ENCODE peak calls at places on chromosome 10, in five cellular contexts. P, F, B, M and T are unnamed samples.

GRCh38 chr10:132163826-132164515 is 22.8 kb upstream of the DPYSL4 start:
- DNase-seq in P (no peak), F (no peak), B (no peak), M (peak; percentile 30), T (no peak)

GRCh38 chr10:28981007-28981406 is 303.7 kb downstream of the BAMBI start:
- DNase-seq in M (no peak), P (no peak), B (no peak), F (no peak), T (no peak)

GRCh38 chr10:103915794-103916193 is 2.2 kb downstream of the STN1 start:
- DNase-seq in B (no peak), P (peak; percentile 22), F (peak; percentile 17), M (no peak), T (no peak)

GRCh38 chr10:123200510-123200909 is 46.3 kb downstream of the BUB3 start:
- DNase-seq in P (no peak), F (no peak), M (no peak), B (no peak), T (no peak)

GRCh38 chr10:120556164-120556532 is 99.1 kb downstream of the PLPP4 start:
- DNase-seq in M (no peak), B (no peak), F (no peak), P (no peak), T (no peak)

GRCh38 chr10:124648131-124648475 is 96.1 kb downstream of the FAM53B start:
- DNase-seq in M (no peak), P (no peak), F (no peak), B (no peak), T (no peak)

GRCh38 chr10:28872592-28873165 is 195.4 kb downstream of the BAMBI start:
- DNase-seq in M (no peak), P (no peak), B (no peak), F (no peak), T (no peak)

GRCh38 chr10:24622781-24623301 is 100.8 kb downstream of the ARHGAP21 start:
- DNase-seq in M (no peak), F (peak; percentile 70), P (no peak), B (no peak), T (no peak)

GRCh38 chr10:87503892-87504291 is 801 bp upstream of the MINPP1 start:
- DNase-seq in M (no peak), F (no peak), B (no peak), P (no peak), T (no peak)

GRCh38 chr10:59971915-59972314 is 65.6 kb upstream of the CCDC6 start:
- DNase-seq in P (peak; percentile 72), F (peak; percentile 64), M (no peak), B (no peak), T (no peak)

GRCh38 chr10:26574783-26575182 is 122.7 kb upstream of the PDSS1 start:
- DNase-seq in M (no peak), F (no peak), B (no peak), P (no peak), T (no peak)

GRCh38 chr10:71835671-71836593 is 15.1 kb downstream of the PSAP start:
- DNase-seq in B (peak; percentile 63), P (no peak), F (peak; percentile 76), M (peak; percentile 81), T (peak; percentile 97)

GRCh38 chr10:85280014-85280413 is 951.6 kb downstream of the CCSER2 start:
- DNase-seq in F (peak; percentile 51), P (no peak), B (no peak), M (no peak), T (peak; percentile 18)

GRCh38 chr10:34081347-34081743 is 733.8 kb downstream of the PARD3 start:
- DNase-seq in M (no peak), B (no peak), F (no peak), P (no peak), T (no peak)

GRCh38 chr10:105974803-105975456 is 1189.6 kb downstream of the SORCS1 start:
- DNase-seq in B (no peak), M (no peak), P (peak; percentile 57), F (no peak), T (no peak)

GRCh38 chr10:12401466-12401865 is 52.1 kb downstream of the CAMK1D start:
- DNase-seq in F (no peak), P (no peak), M (no peak), B (no peak), T (no peak)

GRCh38 chr10:68331455-68332258 is at the start of gene HNRNPH3:
- DNase-seq in B (peak; percentile 85), M (peak; percentile 99), P (peak; percentile 100), F (peak; percentile 97), T (peak; percentile 99)

GRCh38 chr10:58743466-58744115 is 230.9 kb downstream of the BICC1 start:
- DNase-seq in P (no peak), M (no peak), B (no peak), F (peak; percentile 7), T (peak; percentile 40)

GRCh38 chr10:108365541-108365940 is 1201.0 kb upstream of the SORCS1 start:
- DNase-seq in B (no peak), M (no peak), F (no peak), P (no peak), T (no peak)

GRCh38 chr10:94403823-94404228 is 1.5 kb downstream of the TBC1D12 start:
- DNase-seq in P (no peak), F (no peak), M (no peak), B (no peak), T (no peak)

GRCh38 chr10:6204341-6205191 is 1.8 kb downstream of the PFKFB3 start:
- DNase-seq in B (peak; percentile 47), P (peak; percentile 68), F (peak; percentile 74), M (no peak), T (no peak)

GRCh38 chr10:26946103-26946907 is 85.5 kb upstream of the ABI1 start:
- DNase-seq in F (no peak), B (no peak), M (no peak), P (peak; percentile 42), T (peak; percentile 60)

GRCh38 chr10:133335238-133336122 is 1.2 kb downstream of the CALY start:
- DNase-seq in M (no peak), P (peak; percentile 8), F (peak; percentile 69), B (no peak), T (no peak)

GRCh38 chr10:30883116-30883515 is 148.5 kb downstream of the ZNF438 start:
- DNase-seq in P (no peak), B (no peak), F (no peak), M (no peak), T (no peak)

GRCh38 chr10:17273403-17273802 is 45.4 kb downstream of the VIM start:
- DNase-seq in F (peak; percentile 37), B (no peak), P (peak; percentile 48), M (no peak), T (no peak)

GRCh38 chr10:16910795-16911164 is 93.6 kb upstream of the RSU1 start:
- DNase-seq in F (peak; percentile 61), M (no peak), B (no peak), P (no peak), T (no peak)

GRCh38 chr10:26197248-26197647 is 19.3 kb upstream of the GAD2 start:
- DNase-seq in B (no peak), F (no peak), M (no peak), P (no peak), T (no peak)

GRCh38 chr10:13894412-13895093 is 307.8 kb downstream of the PRPF18 start:
- DNase-seq in F (no peak), B (no peak), P (peak; percentile 65), M (no peak), T (no peak)

GRCh38 chr10:113006656-113007342 is 56.8 kb downstream of the TCF7L2 start:
- DNase-seq in B (no peak), P (no peak), F (no peak), M (no peak), T (no peak)

GRCh38 chr10:113007343-113007771 is 57.3 kb downstream of the TCF7L2 start:
- DNase-seq in M (no peak), F (no peak), P (no peak), B (no peak), T (no peak)

GRCh38 chr10:113004219-113004618 is 54.2 kb downstream of the TCF7L2 start:
- DNase-seq in M (no peak), P (no peak), F (no peak), B (no peak), T (no peak)

GRCh38 chr10:113003032-113003431 is 53.0 kb downstream of the TCF7L2 start:
- DNase-seq in P (no peak), F (no peak), M (no peak), B (no peak), T (no peak)

GRCh38 chr10:113005380-113005779 is 55.3 kb downstream of the TCF7L2 start:
- DNase-seq in F (no peak), B (no peak), M (no peak), P (no peak), T (no peak)
- H3K4me1 ChIP-seq in F (peaks cover 31% of the 10 kb centered on the region), B (peaks cover 47% of the 10 kb centered on the region), M (peaks cover 46% of the 10 kb centered on the region), P (no peaks in the 10 kb centered on the region), T (no peaks in the 10 kb centered on the region)

DNA sequence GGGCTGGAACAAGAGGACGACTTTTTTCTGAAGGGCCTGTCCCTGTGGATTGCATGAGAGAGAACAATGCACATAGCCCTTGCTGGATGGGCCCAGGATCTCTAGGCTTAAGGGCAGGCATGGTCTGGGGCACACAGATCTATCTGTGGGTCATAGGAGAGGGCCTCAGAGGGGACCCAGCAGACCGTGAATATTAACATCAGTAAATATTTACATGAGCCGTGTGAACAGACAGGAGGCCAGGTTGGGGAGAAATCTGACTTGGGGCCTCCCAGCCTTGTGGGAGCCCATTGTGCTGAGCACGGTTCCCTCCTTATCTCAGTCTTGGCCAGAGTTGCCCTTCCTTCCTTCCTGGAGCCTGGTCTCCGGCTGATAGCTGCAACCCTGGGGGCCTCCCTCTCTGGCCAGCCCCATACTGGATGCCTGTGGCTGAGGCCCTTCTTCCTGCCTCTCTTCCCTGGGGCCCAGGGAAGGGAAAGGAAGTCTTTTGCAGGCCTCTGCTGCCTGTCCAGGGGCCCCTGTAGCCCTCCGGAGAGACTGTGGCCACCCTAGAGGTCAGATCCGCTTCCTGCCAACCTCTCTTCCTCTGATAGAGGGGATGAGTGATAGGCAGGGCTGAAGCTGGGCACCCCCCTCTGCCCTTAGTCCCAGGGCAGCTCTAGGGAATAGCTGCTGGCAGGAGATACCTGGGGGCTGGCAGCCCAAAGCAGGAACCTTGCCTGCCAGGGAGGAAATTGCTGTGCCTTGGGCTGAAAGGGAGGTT is 44.5 kb upstream of the TRIM8 start:
- DNase-seq in B (no peak), P (no peak), F (peak; percentile 65), M (no peak), T (no peak)
- H3K4me1 ChIP-seq in B (peaks cover 44% of the 10 kb centered on the region), P (peaks cover 16% of the 10 kb centered on the region), F (peaks cover 19% of the 10 kb centered on the region), M (peaks cover 79% of the 10 kb centered on the region), T (no peaks in the 10 kb centered on the region)

GRCh38 chr10:119207367-119207668 is at the start of gene GRK5:
- DNase-seq in F (peak; percentile 98), B (peak; percentile 91), M (peak; percentile 98), P (peak; percentile 93), T (peak; percentile 96)
- H3K4me1 ChIP-seq in F (peaks cover 10% of the 10 kb centered on the region), B (peaks cover 28% of the 10 kb centered on the region), M (peaks cover 33% of the 10 kb centered on the region), P (peaks cover 43% of the 10 kb centered on the region), T (peaks cover 9% of the 10 kb centered on the region)

GRCh38 chr10:31963598-31963980 is 35.0 kb upstream of the ARHGAP12 start:
- DNase-seq in F (no peak), P (no peak), M (no peak), B (no peak), T (no peak)
- H3K4me1 ChIP-seq in F (peaks cover 3% of the 10 kb centered on the region), P (peaks cover 20% of the 10 kb centered on the region), M (no peaks in the 10 kb centered on the region), B (no peaks in the 10 kb centered on the region), T (no peaks in the 10 kb centered on the region)

GRCh38 chr10:7269988-7270387 is 140.8 kb downstream of the SFMBT2 start:
- DNase-seq in P (no peak), B (no peak), F (no peak), M (no peak), T (no peak)
- H3K4me1 ChIP-seq in P (peaks cover 13% of the 10 kb centered on the region), B (no peaks in the 10 kb centered on the region), F (no peaks in the 10 kb centered on the region), M (no peaks in the 10 kb centered on the region), T (peaks cover 22% of the 10 kb centered on the region)

GRCh38 chr10:73163096-73163495 is 4.7 kb downstream of the ECD start:
- DNase-seq in B (no peak), M (no peak), P (no peak), F (no peak), T (no peak)
- H3K4me1 ChIP-seq in B (peaks cover 14% of the 10 kb centered on the region), M (peaks cover 27% of the 10 kb centered on the region), P (peaks cover 20% of the 10 kb centered on the region), F (no peaks in the 10 kb centered on the region), T (peaks cover 4% of the 10 kb centered on the region)

GRCh38 chr10:53957401-53957800 is 843.6 kb downstream of the PCDH15 start:
- DNase-seq in B (no peak), M (no peak), P (no peak), F (peak; percentile 28), T (no peak)
- H3K4me1 ChIP-seq in B (no peaks in the 10 kb centered on the region), M (no peaks in the 10 kb centered on the region), P (no peaks in the 10 kb centered on the region), F (no peaks in the 10 kb centered on the region), T (no peaks in the 10 kb centered on the region)